ENCODE peak calls at places on chromosomes 12 and 14, in five cellular contexts. U is K562, G is HepG2, X is H1, S is GM12878. E is an unnamed sample.
A peak's percentile ranks its signal among the peaks of the same experiment; 100 is the strongest.

GRCh38 chr12:94286580-94287244 is 138.3 kb downstream of the PLXNC1 start:
- DNase-seq in S (no peak), G (no peak), U (no peak), X (peak; percentile 50), E (no peak)

GRCh38 chr12:93972411-93973208 is 175.8 kb upstream of the PLXNC1 start:
- DNase-seq in U (no peak), X (no peak), S (no peak), G (no peak), E (no peak)

GRCh38 chr14:104681689-104682074 is 7.7 kb upstream of the INF2 start:
- DNase-seq in U (no peak), S (no peak), X (peak; percentile 91), G (peak; percentile 46), E (peak; percentile 86)

GRCh38 chr12:28958553-28959195 is 190.4 kb upstream of the FAR2 start:
- DNase-seq in U (no peak), G (no peak), S (no peak), X (no peak), E (no peak)

GRCh38 chr14:100547633-100548294 is 39.5 kb downstream of the BEGAIN start:
- DNase-seq in X (no peak), S (no peak), G (no peak), U (no peak), E (no peak)

GRCh38 chr14:35897616-35898111 is 71.5 kb downstream of the BRMS1L start:
- DNase-seq in X (no peak), S (no peak), G (peak; percentile 50), U (no peak), E (no peak)

GRCh38 chr12:7125632-7126227 is 3.0 kb downstream of the RBP5 start:
- DNase-seq in G (no peak), U (no peak), X (no peak), S (no peak), E (no peak)

GRCh38 chr12:112256780-112257179 is 125.5 kb downstream of the HECTD4 start:
- DNase-seq in S (no peak), X (no peak), U (no peak), G (no peak), E (no peak)

GRCh38 chr14:60485600-60486251 is at the start of gene C14orf39:
- DNase-seq in S (no peak), X (peak; percentile 69), U (peak; percentile 79), G (no peak), E (peak; percentile 68)

GRCh38 chr14:64645220-64645891 is 58.9 kb upstream of the PLEKHG3 start:
- DNase-seq in X (no peak), S (no peak), U (no peak), G (peak; percentile 24), E (peak; percentile 44)

GRCh38 chr14:104223101-104223809 is 84.9 kb downstream of the KIF26A start:
- DNase-seq in U (peak; percentile 55), S (no peak), X (peak; percentile 47), G (no peak), E (peak; percentile 25)

GRCh38 chr12:116313194-116313910 is 35.9 kb upstream of the MED13L start:
- DNase-seq in S (no peak), X (no peak), G (no peak), U (no peak), E (no peak)

GRCh38 chr12:118189761-118190181 is 53.8 kb downstream of the PEBP1 start:
- DNase-seq in S (no peak), G (no peak), X (peak; percentile 65), U (no peak), E (peak; percentile 48)

GRCh38 chr12:99450231-99450630 is 197.3 kb upstream of the GARIN6 start:
- DNase-seq in U (no peak), G (no peak), X (no peak), S (no peak), E (no peak)

GRCh38 chr12:62469704-62470103 is 3.1 kb downstream of the MON2 start:
- DNase-seq in S (no peak), G (no peak), U (no peak), X (no peak), E (no peak)

GRCh38 chr12:122395319-122395718 is 27.1 kb downstream of the CLIP1 start:
- DNase-seq in S (no peak), U (no peak), X (no peak), G (no peak), E (no peak)

GRCh38 chr12:108568653-108569154 is 6.3 kb downstream of the ISCU start:
- DNase-seq in U (no peak), G (no peak), X (peak; percentile 19), S (peak; percentile 99), E (no peak)

GRCh38 chr12:3604750-3605638 is 114.0 kb downstream of the PRMT8 start:
- DNase-seq in U (no peak), S (no peak), G (no peak), X (peak; percentile 60), E (peak; percentile 46)

GRCh38 chr14:48792376-48793024 is 793.7 kb downstream of the RPS29 start:
- DNase-seq in X (no peak), S (no peak), U (no peak), G (peak; percentile 22), E (no peak)

GRCh38 chr12:11719678-11720099 is 70.2 kb downstream of the ETV6 start:
- DNase-seq in S (no peak), G (no peak), X (no peak), U (no peak), E (no peak)

GRCh38 chr14:76603713-76604112 is 157.6 kb upstream of the VASH1 start:
- DNase-seq in X (no peak), G (no peak), U (no peak), S (no peak), E (no peak)

GRCh38 chr12:101697197-101697929 is at the start of gene CHPT1:
- DNase-seq in S (no peak), G (peak; percentile 81), U (peak; percentile 93), X (peak; percentile 82), E (peak; percentile 75)

GRCh38 chr14:67599698-67600561 is at the start of gene PIGH:
- DNase-seq in G (peak; percentile 83), X (peak; percentile 95), U (peak; percentile 90), S (peak; percentile 56), E (peak; percentile 92)

GRCh38 chr12:120775862-120776552 is 50.4 kb downstream of the ACADS start:
- DNase-seq in X (no peak), S (no peak), U (no peak), G (peak; percentile 45), E (no peak)

GRCh38 chr12:45304514-45305178 is 88.8 kb downstream of the ANO6 start:
- DNase-seq in S (no peak), X (no peak), G (no peak), U (no peak), E (no peak)

GRCh38 chr14:68970096-68970612 is 8.9 kb downstream of the ACTN1 start:
- DNase-seq in G (no peak), U (no peak), X (no peak), S (no peak), E (no peak)
- TF ChIP-seq ATF2 in G (no peak), U (no peak), X (no peak), S (no peak), E (no peak)

GRCh38 chr14:22131749-22132476 is 457.1 kb downstream of the DAD1 start:
- DNase-seq in G (peak; percentile 32), U (peak; percentile 7), S (no peak), X (peak; percentile 78), E (peak; percentile 59)
- TF ChIP-seq ATF2 in G (no peak), U (no peak), S (no peak), X (no peak), E (no peak)

GRCh38 chr14:101594511-101595148 is 33.3 kb downstream of the DIO3 start:
- DNase-seq in X (no peak), G (no peak), U (no peak), S (no peak), E (no peak)

GRCh38 chr14:101591121-101591520 is 29.8 kb downstream of the DIO3 start:
- DNase-seq in G (no peak), U (no peak), S (no peak), X (peak; percentile 29), E (no peak)

GRCh38 chr14:101591582-101591981 is 30.3 kb downstream of the DIO3 start:
- DNase-seq in X (no peak), G (no peak), U (no peak), S (no peak), E (no peak)

GRCh38 chr14:101595349-101595748 is 34.1 kb downstream of the DIO3 start:
- DNase-seq in G (no peak), U (no peak), X (no peak), S (no peak), E (no peak)

DNA sequence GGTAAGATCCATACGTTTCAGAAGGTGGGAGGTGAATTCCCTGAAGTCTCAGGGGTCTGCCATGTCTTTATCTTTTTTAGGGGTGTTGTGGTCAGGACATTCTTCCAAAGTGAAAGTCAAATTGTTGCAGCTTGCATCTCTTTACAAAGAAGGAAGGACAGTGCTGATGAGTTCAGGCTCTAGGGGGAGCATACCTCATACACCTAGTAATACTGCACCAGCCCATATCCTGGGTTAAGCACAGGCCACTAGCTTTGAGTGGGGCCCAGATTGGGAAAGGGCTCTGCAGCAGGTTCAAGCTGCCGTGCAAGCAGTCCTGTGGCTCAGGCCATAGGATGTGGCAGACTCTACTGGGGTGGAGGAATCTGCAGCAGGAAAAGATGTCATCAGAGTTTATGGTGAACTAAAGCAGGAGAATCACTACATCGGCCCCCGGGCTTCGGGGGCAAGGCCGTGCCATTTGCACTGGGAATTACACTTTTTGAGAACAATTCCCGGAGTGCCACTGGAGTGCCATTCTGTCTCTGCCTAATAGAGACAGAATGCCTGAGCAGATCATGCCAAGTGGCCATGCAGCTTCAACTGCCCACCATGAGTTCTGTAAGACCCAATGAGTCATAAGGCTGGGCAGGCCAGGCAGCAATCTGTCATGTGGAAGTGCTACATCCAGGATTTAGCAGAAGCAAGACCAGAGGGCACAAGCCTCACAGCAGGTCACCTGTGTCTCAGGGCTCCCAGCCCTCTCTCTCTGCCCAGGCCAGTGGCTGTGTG is 32.3 kb downstream of the DIO3 start:
- DNase-seq in U (no peak), S (no peak), G (no peak), X (no peak), E (no peak)
- TF ChIP-seq ATF2 in U (no peak), S (no peak), G (no peak), X (no peak), E (no peak)

GRCh38 chr12:96143392-96143791 is 50.8 kb upstream of the ELK3 start:
- DNase-seq in U (no peak), S (no peak), X (no peak), G (no peak), E (no peak)

GRCh38 chr12:96136720-96137378 is 57.3 kb upstream of the ELK3 start:
- DNase-seq in S (no peak), U (no peak), G (no peak), X (no peak), E (no peak)

GRCh38 chr12:96143827-96144226 is 50.3 kb upstream of the ELK3 start:
- DNase-seq in S (no peak), X (no peak), G (no peak), U (no peak), E (no peak)

GRCh38 chr12:96140110-96140509 is 54.1 kb upstream of the ELK3 start:
- DNase-seq in S (no peak), X (no peak), G (no peak), U (no peak), E (no peak)

DNA sequence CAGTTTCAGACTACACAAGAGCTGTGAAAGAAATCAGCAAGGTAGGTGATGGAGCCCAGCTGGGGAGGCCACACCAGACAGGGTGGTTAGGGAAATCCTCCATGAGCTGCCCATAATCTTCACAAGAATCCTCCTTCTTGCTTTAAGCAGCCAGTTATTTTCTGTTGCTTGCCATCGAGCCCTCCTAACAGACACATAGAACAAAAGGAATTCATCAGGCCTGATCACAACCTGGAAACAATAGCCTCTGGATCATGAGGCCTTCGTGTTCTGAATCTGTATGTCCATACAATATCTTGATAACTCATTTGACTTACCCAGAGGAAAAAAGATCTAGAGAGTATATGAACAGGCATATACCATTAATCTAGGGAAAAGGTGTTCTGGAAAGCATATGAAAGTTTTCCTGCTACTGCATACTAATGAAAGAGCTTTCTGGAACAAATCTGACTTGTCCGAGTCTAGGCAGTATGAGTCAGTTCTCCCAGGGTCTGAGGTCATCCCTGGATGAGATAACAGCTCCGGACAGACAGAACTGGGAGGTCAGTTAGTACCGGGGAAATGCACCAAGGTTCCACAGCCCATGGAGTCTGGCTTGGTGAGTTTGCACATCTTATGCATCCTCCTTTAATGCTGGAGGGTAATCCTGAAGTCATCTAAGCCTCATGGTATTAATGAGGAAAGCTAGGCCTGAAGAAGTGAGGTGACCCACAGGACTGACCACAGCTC is 52.8 kb upstream of the ELK3 start:
- DNase-seq in X (no peak), S (no peak), U (peak; percentile 35), G (peak; percentile 13), E (no peak)
- TF ChIP-seq ATF2 in X (no peak), S (no peak), U (no peak), G (no peak), E (no peak)